ENCODE peak calls at places on chromosomes 16 and 17, in ten cellular contexts. One of them, this sample, is unnamed.
A peak's percentile ranks its signal among the peaks of the same experiment; 100 is the strongest.

GRCh38 chr16:31331141-31331764 is 23.7 kb upstream of the ITGAX start:
- DNase-seq in tibial artery: no peak
- DNase-seq in testis: no peak
- DNase-seq in uterus: no peak
- DNase-seq in heart right ventricle: no peak
- DNase-seq in CD8-positive, alpha-beta memory T cell: peak; percentile 37
- DNase-seq in CD8-positive, alpha-beta T cell: peak; percentile 73
- DNase-seq in mesenchymal stem cell: no peak
- DNase-seq in suprapubic skin: no peak
- DNase-seq in GM23338: peak; percentile 67
- DNase-seq in this sample: no peak

GRCh38 chr17:32564325-32564724 is 77.5 kb downstream of the CDK5R1 start:
- DNase-seq in tibial artery: no peak
- DNase-seq in testis: no peak
- DNase-seq in uterus: no peak
- DNase-seq in heart right ventricle: no peak
- DNase-seq in CD8-positive, alpha-beta memory T cell: no peak
- DNase-seq in CD8-positive, alpha-beta T cell: no peak
- DNase-seq in mesenchymal stem cell: no peak
- DNase-seq in suprapubic skin: no peak
- DNase-seq in GM23338: no peak
- DNase-seq in this sample: no peak

GRCh38 chr17:4997302-4998026 is at the start of the genes INCA1 and KIF1C:
- DNase-seq in tibial artery: peak; percentile 96
- DNase-seq in testis: peak; percentile 94
- DNase-seq in uterus: peak; percentile 92
- DNase-seq in heart right ventricle: peak; percentile 94
- DNase-seq in CD8-positive, alpha-beta memory T cell: peak; percentile 86
- DNase-seq in CD8-positive, alpha-beta T cell: peak; percentile 95
- DNase-seq in mesenchymal stem cell: peak; percentile 89
- DNase-seq in suprapubic skin: peak; percentile 94
- DNase-seq in GM23338: peak; percentile 96
- DNase-seq in this sample: peak; percentile 95

GRCh38 chr16:57957396-57958392 is 13.2 kb downstream of the CNGB1 start:
- DNase-seq in tibial artery: no peak
- DNase-seq in testis: no peak
- DNase-seq in uterus: no peak
- DNase-seq in heart right ventricle: no peak
- DNase-seq in CD8-positive, alpha-beta memory T cell: no peak
- DNase-seq in CD8-positive, alpha-beta T cell: no peak
- DNase-seq in mesenchymal stem cell: no peak
- DNase-seq in suprapubic skin: no peak
- DNase-seq in GM23338: peak; percentile 38
- DNase-seq in this sample: no peak

GRCh38 chr16:81601008-81601428 is 156.4 kb downstream of the CMIP start:
- DNase-seq in tibial artery: peak; percentile 77
- DNase-seq in testis: no peak
- DNase-seq in uterus: no peak
- DNase-seq in heart right ventricle: no peak
- DNase-seq in CD8-positive, alpha-beta memory T cell: no peak
- DNase-seq in CD8-positive, alpha-beta T cell: no peak
- DNase-seq in mesenchymal stem cell: peak; percentile 85
- DNase-seq in suprapubic skin: no peak
- DNase-seq in GM23338: no peak
- DNase-seq in this sample: no peak

GRCh38 chr17:16027708-16028584 is 28.3 kb downstream of the TTC19 start:
- DNase-seq in tibial artery: no peak
- DNase-seq in testis: no peak
- DNase-seq in uterus: peak; percentile 29
- DNase-seq in heart right ventricle: no peak
- DNase-seq in CD8-positive, alpha-beta memory T cell: no peak
- DNase-seq in CD8-positive, alpha-beta T cell: no peak
- DNase-seq in mesenchymal stem cell: peak; percentile 94
- DNase-seq in suprapubic skin: no peak
- DNase-seq in GM23338: no peak
- DNase-seq in this sample: no peak

GRCh38 chr17:65690626-65691310 is 129.3 kb upstream of the AXIN2 start:
- DNase-seq in tibial artery: no peak
- DNase-seq in testis: no peak
- DNase-seq in uterus: no peak
- DNase-seq in heart right ventricle: no peak
- DNase-seq in CD8-positive, alpha-beta memory T cell: no peak
- DNase-seq in CD8-positive, alpha-beta T cell: no peak
- DNase-seq in mesenchymal stem cell: no peak
- DNase-seq in suprapubic skin: no peak
- DNase-seq in GM23338: no peak
- DNase-seq in this sample: peak; percentile 29

GRCh38 chr17:304461-304860 is 48.1 kb downstream of the RPH3AL start:
- DNase-seq in tibial artery: no peak
- DNase-seq in testis: no peak
- DNase-seq in uterus: no peak
- DNase-seq in heart right ventricle: peak; percentile 38
- DNase-seq in CD8-positive, alpha-beta memory T cell: no peak
- DNase-seq in CD8-positive, alpha-beta T cell: no peak
- DNase-seq in mesenchymal stem cell: peak; percentile 5
- DNase-seq in suprapubic skin: no peak
- DNase-seq in GM23338: peak; percentile 56
- DNase-seq in this sample: no peak

GRCh38 chr17:62572488-62573469 is 54.7 kb upstream of the MRC2 start:
- DNase-seq in tibial artery: no peak
- DNase-seq in testis: no peak
- DNase-seq in uterus: no peak
- DNase-seq in heart right ventricle: peak; percentile 12
- DNase-seq in CD8-positive, alpha-beta memory T cell: no peak
- DNase-seq in CD8-positive, alpha-beta T cell: no peak
- DNase-seq in mesenchymal stem cell: no peak
- DNase-seq in suprapubic skin: no peak
- DNase-seq in GM23338: no peak
- DNase-seq in this sample: no peak

GRCh38 chr17:21239680-21240374 is 13.4 kb downstream of the NATD1 start:
- DNase-seq in tibial artery: no peak
- DNase-seq in testis: no peak
- DNase-seq in uterus: peak; percentile 15
- DNase-seq in heart right ventricle: no peak
- DNase-seq in CD8-positive, alpha-beta memory T cell: no peak
- DNase-seq in CD8-positive, alpha-beta T cell: no peak
- DNase-seq in mesenchymal stem cell: peak; percentile 38
- DNase-seq in suprapubic skin: no peak
- DNase-seq in GM23338: peak; percentile 72
- DNase-seq in this sample: peak; percentile 51

DNA sequence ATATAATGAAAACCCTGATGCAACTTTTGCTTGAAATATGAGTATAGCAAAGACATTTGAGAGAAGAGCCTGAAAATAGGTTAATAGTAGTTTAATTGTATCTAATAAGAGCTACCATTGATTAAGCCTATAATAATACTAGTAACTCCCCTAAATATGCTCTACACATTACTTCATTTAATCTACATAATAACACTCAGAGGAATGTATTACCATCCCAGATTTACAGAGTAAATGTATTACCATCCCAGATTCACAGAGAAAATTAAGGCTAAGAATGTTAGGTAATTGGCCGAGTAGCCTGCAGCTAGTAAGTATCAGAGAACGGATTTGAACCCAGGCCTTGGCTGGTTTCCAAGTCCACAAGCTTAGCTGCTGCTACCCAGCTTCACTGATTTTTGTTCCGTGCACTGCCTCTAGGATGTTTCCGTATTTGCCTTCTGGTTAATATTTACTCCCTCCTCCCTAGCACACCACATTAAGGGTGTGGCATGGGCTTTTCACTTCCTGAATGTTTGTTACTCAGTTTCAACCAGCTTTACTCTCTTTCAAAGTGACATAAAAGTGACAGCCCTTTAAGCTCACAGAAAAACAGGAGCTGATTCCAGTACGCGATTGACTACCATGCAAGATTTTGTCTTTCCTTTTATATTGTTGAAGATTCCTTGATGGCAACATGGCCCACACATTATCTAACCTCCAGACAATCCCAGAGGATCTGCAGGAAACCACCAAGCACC is 26.6 kb upstream of the TOX3 start:
- DNase-seq in tibial artery: no peak
- DNase-seq in testis: no peak
- DNase-seq in uterus: no peak
- DNase-seq in heart right ventricle: no peak
- DNase-seq in CD8-positive, alpha-beta memory T cell: no peak
- DNase-seq in CD8-positive, alpha-beta T cell: no peak
- DNase-seq in mesenchymal stem cell: no peak
- DNase-seq in suprapubic skin: no peak
- DNase-seq in GM23338: no peak
- DNase-seq in this sample: no peak
- H3K4me1 ChIP-seq in tibial artery: no peaks in the 10 kb centered on the region
- H3K4me1 ChIP-seq in testis: no peaks in the 10 kb centered on the region
- H3K4me1 ChIP-seq in uterus: no peaks in the 10 kb centered on the region
- H3K4me1 ChIP-seq in heart right ventricle: no peaks in the 10 kb centered on the region
- H3K4me1 ChIP-seq in CD8-positive, alpha-beta memory T cell: no peaks in the 10 kb centered on the region
- H3K4me1 ChIP-seq in CD8-positive, alpha-beta T cell: no peaks in the 10 kb centered on the region
- H3K4me1 ChIP-seq in mesenchymal stem cell: peaks cover 2% of the 10 kb centered on the region
- H3K4me1 ChIP-seq in suprapubic skin: no peaks in the 10 kb centered on the region
- H3K4me1 ChIP-seq in GM23338: no peaks in the 10 kb centered on the region
- H3K4me1 ChIP-seq in this sample: peaks cover 17% of the 10 kb centered on the region

DNA sequence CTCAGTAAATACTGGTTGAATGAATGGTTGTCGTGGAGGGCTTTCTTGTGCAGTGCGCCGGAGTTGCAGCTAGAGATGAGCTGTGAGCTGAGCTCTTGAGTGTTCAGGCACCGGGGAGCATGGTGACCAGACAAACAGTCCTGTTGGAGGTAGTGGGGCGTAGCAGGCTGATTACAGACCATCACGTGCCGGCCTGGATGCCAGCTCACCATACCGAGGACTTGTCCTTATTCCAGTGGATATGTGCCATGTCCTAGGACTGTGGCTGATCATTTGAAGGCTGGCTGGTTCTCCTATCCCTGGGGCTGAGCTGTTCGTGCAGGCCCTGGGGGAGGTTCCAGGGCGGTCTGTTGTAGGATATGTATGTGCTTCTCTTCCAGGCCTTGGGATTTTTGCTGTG is 60.0 kb downstream of the ABCC1 start:
- DNase-seq in tibial artery: no peak
- DNase-seq in testis: peak; percentile 40
- DNase-seq in uterus: no peak
- DNase-seq in heart right ventricle: peak; percentile 62
- DNase-seq in CD8-positive, alpha-beta memory T cell: no peak
- DNase-seq in CD8-positive, alpha-beta T cell: no peak
- DNase-seq in mesenchymal stem cell: no peak
- DNase-seq in suprapubic skin: no peak
- DNase-seq in GM23338: no peak
- DNase-seq in this sample: peak; percentile 33
- H3K27ac ChIP-seq in tibial artery: no peak overlapping the region
- H3K27ac ChIP-seq in testis: no peak overlapping the region
- H3K27ac ChIP-seq in uterus: no peak overlapping the region
- H3K27ac ChIP-seq in heart right ventricle: peak overlapping the region; percentile 61
- H3K27ac ChIP-seq in CD8-positive, alpha-beta memory T cell: no peak overlapping the region
- H3K27ac ChIP-seq in CD8-positive, alpha-beta T cell: no peak overlapping the region
- H3K27ac ChIP-seq in mesenchymal stem cell: no peak overlapping the region
- H3K27ac ChIP-seq in suprapubic skin: no peak overlapping the region
- H3K27ac ChIP-seq in GM23338: no peak overlapping the region
- H3K27ac ChIP-seq in this sample: peak overlapping the region; percentile 98

GRCh38 chr17:76008630-76009425 is 8.2 kb downstream of the CDK3 start:
- DNase-seq in tibial artery: no peak
- DNase-seq in testis: no peak
- DNase-seq in uterus: no peak
- DNase-seq in heart right ventricle: no peak
- DNase-seq in CD8-positive, alpha-beta memory T cell: no peak
- DNase-seq in CD8-positive, alpha-beta T cell: no peak
- DNase-seq in mesenchymal stem cell: no peak
- DNase-seq in suprapubic skin: no peak
- DNase-seq in GM23338: no peak
- DNase-seq in this sample: no peak
- H3K4me1 ChIP-seq in tibial artery: no peaks in the 10 kb centered on the region
- H3K4me1 ChIP-seq in testis: peaks cover 21% of the 10 kb centered on the region
- H3K4me1 ChIP-seq in uterus: no peaks in the 10 kb centered on the region
- H3K4me1 ChIP-seq in heart right ventricle: no peaks in the 10 kb centered on the region
- H3K4me1 ChIP-seq in CD8-positive, alpha-beta memory T cell: no peaks in the 10 kb centered on the region
- H3K4me1 ChIP-seq in CD8-positive, alpha-beta T cell: peaks cover under 1% of the 10 kb centered on the region
- H3K4me1 ChIP-seq in mesenchymal stem cell: peaks cover 19% of the 10 kb centered on the region
- H3K4me1 ChIP-seq in suprapubic skin: peaks cover 3% of the 10 kb centered on the region
- H3K4me1 ChIP-seq in GM23338: no peaks in the 10 kb centered on the region
- H3K4me1 ChIP-seq in this sample: peaks cover 2% of the 10 kb centered on the region

DNA sequence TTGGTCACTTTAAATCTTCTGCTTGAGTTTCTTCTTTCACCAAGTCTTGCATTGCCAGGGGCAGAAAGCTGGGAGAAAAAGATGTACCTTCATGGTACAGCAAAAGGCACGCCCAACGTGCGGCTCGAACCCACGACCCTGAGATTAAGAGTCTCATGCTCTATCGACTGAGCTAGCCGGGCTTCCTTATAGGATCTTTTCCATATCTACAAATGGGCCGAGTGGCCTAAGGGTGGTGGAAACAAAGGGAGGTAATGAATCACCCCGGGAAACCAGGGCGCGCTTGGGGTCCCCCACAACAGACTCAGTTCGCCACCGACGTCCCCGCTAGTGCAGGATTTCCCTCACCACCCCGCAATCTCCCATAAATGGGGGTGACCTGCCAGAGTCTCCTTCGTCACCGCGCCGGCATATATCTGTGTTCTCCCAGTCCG is 7.5 kb upstream of the OR1F1 start:
- DNase-seq in tibial artery: no peak
- DNase-seq in testis: no peak
- DNase-seq in uterus: no peak
- DNase-seq in heart right ventricle: no peak
- DNase-seq in CD8-positive, alpha-beta memory T cell: no peak
- DNase-seq in CD8-positive, alpha-beta T cell: no peak
- DNase-seq in mesenchymal stem cell: peak; percentile 20
- DNase-seq in suprapubic skin: no peak
- DNase-seq in GM23338: peak; percentile 77
- DNase-seq in this sample: no peak
- H3K27ac ChIP-seq in tibial artery: no peak overlapping the region
- H3K27ac ChIP-seq in testis: no peak overlapping the region
- H3K27ac ChIP-seq in uterus: no peak overlapping the region
- H3K27ac ChIP-seq in heart right ventricle: no peak overlapping the region
- H3K27ac ChIP-seq in CD8-positive, alpha-beta memory T cell: no peak overlapping the region
- H3K27ac ChIP-seq in CD8-positive, alpha-beta T cell: no peak overlapping the region
- H3K27ac ChIP-seq in mesenchymal stem cell: no peak overlapping the region
- H3K27ac ChIP-seq in suprapubic skin: no peak overlapping the region
- H3K27ac ChIP-seq in GM23338: no peak overlapping the region
- H3K27ac ChIP-seq in this sample: no peak overlapping the region

DNA sequence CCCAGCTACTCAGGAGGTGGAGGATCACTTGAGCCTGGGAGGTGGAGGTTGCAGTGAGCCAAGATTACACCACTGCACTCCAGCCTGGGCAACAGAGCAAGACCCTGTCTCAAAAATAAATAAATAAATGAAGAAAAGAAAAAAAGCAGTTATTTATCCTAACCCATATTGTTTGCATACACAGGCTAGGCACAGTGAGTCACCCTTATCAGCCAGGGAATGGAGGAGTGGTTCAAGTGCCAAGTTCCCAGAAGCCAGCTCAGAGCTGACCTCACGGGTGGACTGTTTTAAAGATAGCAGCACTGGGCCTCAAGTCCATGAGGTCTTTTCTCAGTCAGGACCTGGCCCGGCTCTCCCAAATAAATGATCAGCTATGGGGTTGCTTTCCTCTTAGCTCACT is 22.7 kb upstream of the MGAT5B start:
- DNase-seq in tibial artery: no peak
- DNase-seq in testis: no peak
- DNase-seq in uterus: no peak
- DNase-seq in heart right ventricle: no peak
- DNase-seq in CD8-positive, alpha-beta memory T cell: no peak
- DNase-seq in CD8-positive, alpha-beta T cell: no peak
- DNase-seq in mesenchymal stem cell: no peak
- DNase-seq in suprapubic skin: no peak
- DNase-seq in GM23338: no peak
- DNase-seq in this sample: no peak
- H3K4me1 ChIP-seq in tibial artery: peaks cover under 1% of the 10 kb centered on the region
- H3K4me1 ChIP-seq in testis: no peaks in the 10 kb centered on the region
- H3K4me1 ChIP-seq in uterus: no peaks in the 10 kb centered on the region
- H3K4me1 ChIP-seq in heart right ventricle: no peaks in the 10 kb centered on the region
- H3K4me1 ChIP-seq in CD8-positive, alpha-beta memory T cell: no peaks in the 10 kb centered on the region
- H3K4me1 ChIP-seq in CD8-positive, alpha-beta T cell: no peaks in the 10 kb centered on the region
- H3K4me1 ChIP-seq in mesenchymal stem cell: no peaks in the 10 kb centered on the region
- H3K4me1 ChIP-seq in suprapubic skin: peaks cover under 1% of the 10 kb centered on the region
- H3K4me1 ChIP-seq in GM23338: peaks cover 20% of the 10 kb centered on the region
- H3K4me1 ChIP-seq in this sample: peaks cover 96% of the 10 kb centered on the region

This sample was measured in OCI-LY7.